ENCODE peak calls at places on chromosome X, in four cellular contexts. D, Z, U and T are unnamed samples. For H3K9me3, the result is how much of the 10 kb centered on the place peaks cover.

GRCh38 chrX:70592091-70592490 is 147.5 kb downstream of the DLG3 start:
- DNase-seq in Z (no peak), D (peak), U (peak), T (peak)

GRCh38 chrX:153973127-153974002 is 811 bp downstream of the TMEM187 start:
- DNase-seq in D (no peak), Z (peak), U (no peak), T (peak)

GRCh38 chrX:100424012-100424411 is 13.9 kb upstream of the PCDH19 start:
- DNase-seq in U (no peak), D (no peak), Z (no peak), T (no peak)

GRCh38 chrX:15475021-15475420 is 18.1 kb downstream of the PIR start:
- DNase-seq in Z (no peak), U (peak), D (no peak), T (no peak)

GRCh38 chrX:20067709-20068315 is 48.9 kb downstream of the MAP7D2 start:
- DNase-seq in U (peak), Z (peak), D (peak), T (peak)

GRCh38 chrX:136209016-136209738 is 42.0 kb downstream of the MAP7D3 start:
- DNase-seq in U (peak), D (peak), Z (peak), T (peak)

GRCh38 chrX:151703487-151703886 is 8.2 kb downstream of the PRRG3 start:
- DNase-seq in D (peak), U (peak), Z (no peak), T (peak)

GRCh38 chrX:149704664-149705063 is 7.2 kb upstream of the MAGEA11 start:
- DNase-seq in D (no peak), U (no peak), Z (no peak), T (no peak)

GRCh38 chrX:153966841-153967535 is 4.6 kb downstream of the HCFC1 start:
- DNase-seq in D (no peak), Z (no peak), U (peak), T (no peak)

GRCh38 chrX:42459735-42460134 is 318.2 kb downstream of the PPP1R2C start:
- DNase-seq in D (no peak), U (no peak), Z (no peak), T (no peak)

GRCh38 chrX:24395775-24396174 is 35.3 kb downstream of the SUPT20HL1 start:
- DNase-seq in U (peak), Z (peak), D (peak), T (peak)

GRCh38 chrX:71606536-71607216 is 11.6 kb downstream of the CXCR3 start:
- DNase-seq in Z (no peak), D (no peak), U (no peak), T (no peak)

GRCh38 chrX:10433296-10433965 is 187.0 kb downstream of the MID1 start:
- DNase-seq in D (no peak), Z (no peak), U (no peak), T (peak)

GRCh38 chrX:53440631-53441517 is 6.7 kb upstream of the HSD17B10 start:
- DNase-seq in U (peak), D (peak), Z (peak), T (peak)

GRCh38 chrX:106249706-106250379 is 81.7 kb downstream of the PWWP3B start:
- DNase-seq in D (no peak), U (peak), Z (no peak), T (no peak)

GRCh38 chrX:12970691-12971202 is 4.2 kb upstream of the TMSB4X start:
- DNase-seq in U (peak), D (no peak), Z (peak), T (peak)

GRCh38 chrX:119802546-119802945 is 11.1 kb upstream of the RPL39 start:
- DNase-seq in Z (no peak), D (no peak), U (no peak), T (no peak)

GRCh38 chrX:136214551-136214950 is 36.6 kb downstream of the MAP7D3 start:
- DNase-seq in Z (no peak), U (peak), D (peak), T (peak)

GRCh38 chrX:23389196-23389792 is 54.6 kb downstream of the PTCHD1 start:
- DNase-seq in U (no peak), D (no peak), Z (no peak), T (peak)

GRCh38 chrX:30893206-30893605 is 4.2 kb upstream of the TAB3 start:
- DNase-seq in D (peak), U (peak), Z (no peak), T (no peak)

GRCh38 chrX:123993326-123993725 is 31.8 kb downstream of the STAG2 start:
- DNase-seq in Z (no peak), D (no peak), U (peak), T (peak)

GRCh38 chrX:37921758-37922157 is 74.4 kb upstream of the DYNLT3 start:
- DNase-seq in Z (no peak), U (peak), D (no peak), T (no peak)

GRCh38 chrX:1466971-1467561 is 14.4 kb upstream of the ASMTL start:
- DNase-seq in U (no peak), Z (peak), D (no peak), T (no peak)

GRCh38 chrX:124239911-124240310 is 92.5 kb upstream of the TEX13D start:
- DNase-seq in D (no peak), Z (no peak), U (no peak), T (no peak)

GRCh38 chrX:80285131-80285773 is 135.0 kb upstream of the TENT5D start:
- DNase-seq in Z (peak), U (no peak), D (no peak), T (peak)

GRCh38 chrX:336227-336626 is 17.6 kb upstream of the GTPBP6 start:
- DNase-seq in Z (no peak), D (no peak), U (no peak), T (no peak)
- H3K4me3 ChIP-seq in Z (no peak), D (no peak), U (no peak), T (no peak)

DNA sequence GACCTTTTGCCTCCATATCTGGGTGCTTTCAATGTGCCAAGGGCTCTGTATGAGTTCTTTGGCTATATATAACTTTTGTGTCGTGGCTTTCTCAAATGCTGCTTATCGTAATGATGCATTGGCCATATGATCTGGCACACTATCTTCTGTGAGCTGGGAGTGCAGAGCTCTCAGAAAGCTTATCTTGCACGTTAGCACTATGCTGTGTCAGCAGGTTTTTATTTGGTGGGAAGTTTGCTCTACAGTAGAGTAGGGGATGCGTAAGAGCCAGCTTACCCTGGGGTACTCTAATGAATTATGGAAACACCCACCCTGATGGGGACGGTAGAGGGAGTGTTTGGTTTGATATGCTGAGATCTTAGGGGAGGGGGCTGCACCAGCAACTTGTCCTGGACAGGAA is 119.6 kb downstream of the FAAH2 start:
- DNase-seq in Z (no peak), D (no peak), U (no peak), T (no peak)
- H3K9me3 ChIP-seq in Z (under half), D (under half), U (under half), T (under half)

GRCh38 chrX:34654939-34655338 is 2.1 kb downstream of the TMEM47 start:
- DNase-seq in U (peak), Z (no peak), D (no peak), T (no peak)

GRCh38 chrX:34655496-34656258 is 1.4 kb downstream of the TMEM47 start:
- DNase-seq in Z (no peak), U (peak), D (no peak), T (peak)

GRCh38 chrX:34656467-34656841 is 631 bp downstream of the TMEM47 start:
- DNase-seq in U (no peak), Z (no peak), D (no peak), T (peak)

GRCh38 chrX:34658316-34658715 is 1.2 kb upstream of the TMEM47 start:
- DNase-seq in Z (no peak), D (no peak), U (peak), T (no peak)

DNA sequence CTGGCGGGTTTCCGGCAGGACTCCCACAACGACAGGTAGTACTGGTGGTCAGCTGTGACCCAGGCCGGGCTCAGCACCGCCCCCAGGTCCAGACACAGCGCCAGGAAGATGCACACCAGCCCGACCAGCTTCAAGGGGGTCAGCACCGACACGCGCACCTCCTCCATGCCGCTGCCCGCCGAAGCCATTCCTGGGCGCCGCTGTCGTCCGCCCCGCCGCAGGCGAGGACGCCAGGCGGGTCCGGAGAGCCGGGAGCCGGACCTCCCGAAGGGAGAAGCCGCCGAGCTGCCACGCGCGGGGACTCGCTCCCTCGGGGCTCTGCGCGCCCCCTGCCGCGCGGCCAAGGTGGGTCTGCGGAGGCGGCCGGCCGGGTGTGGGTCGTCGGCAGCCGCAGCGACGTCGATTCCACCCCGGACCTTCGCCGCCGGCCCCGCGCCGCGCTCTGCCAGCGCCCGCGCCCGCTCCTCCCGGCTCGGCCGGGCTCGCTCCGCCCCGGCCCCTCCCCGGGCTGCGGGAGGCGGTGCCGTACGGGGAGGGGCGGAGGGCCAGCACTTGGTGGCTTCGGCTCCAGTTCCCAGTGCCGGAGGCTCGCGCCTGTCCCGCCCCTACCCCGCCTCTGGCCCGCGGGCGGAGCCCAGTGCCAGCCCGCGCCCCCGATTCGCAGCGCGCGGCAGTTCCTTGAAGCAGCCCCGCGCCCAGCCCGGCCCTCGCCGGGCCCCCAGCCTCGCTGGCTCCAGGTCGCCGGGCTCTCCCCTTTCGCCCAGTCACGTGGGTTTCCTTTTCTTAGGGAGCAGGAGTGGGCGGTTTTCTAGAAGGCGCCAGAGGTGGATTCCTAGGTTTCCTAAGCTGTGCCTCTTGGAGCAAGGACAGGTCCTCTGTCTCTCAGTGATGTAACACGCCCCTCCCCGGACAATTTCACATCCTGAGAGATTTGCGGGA is at the start of gene TMEM47:
- DNase-seq in U (peak), D (peak), Z (peak), T (peak)
- H3K4me3 ChIP-seq in U (peak), D (peak), Z (peak), T (peak)

GRCh38 chrX:118565853-118566252 is 70.2 kb downstream of the DOCK11 start:
- DNase-seq in Z (no peak), U (no peak), D (no peak), T (no peak)

GRCh38 chrX:118571829-118572228 is 76.2 kb downstream of the DOCK11 start:
- DNase-seq in U (no peak), D (no peak), Z (no peak), T (no peak)

GRCh38 chrX:118566359-118566758 is 70.7 kb downstream of the DOCK11 start:
- DNase-seq in U (peak), D (no peak), Z (no peak), T (no peak)

GRCh38 chrX:118570209-118570608 is 74.6 kb downstream of the DOCK11 start:
- DNase-seq in D (no peak), U (no peak), Z (no peak), T (no peak)

GRCh38 chrX:118569676-118570075 is 74.1 kb downstream of the DOCK11 start:
- DNase-seq in D (no peak), Z (no peak), U (peak), T (no peak)
- H3K9me3 ChIP-seq in D (under half), Z (under half), U (under half), T (under half)

DNA sequence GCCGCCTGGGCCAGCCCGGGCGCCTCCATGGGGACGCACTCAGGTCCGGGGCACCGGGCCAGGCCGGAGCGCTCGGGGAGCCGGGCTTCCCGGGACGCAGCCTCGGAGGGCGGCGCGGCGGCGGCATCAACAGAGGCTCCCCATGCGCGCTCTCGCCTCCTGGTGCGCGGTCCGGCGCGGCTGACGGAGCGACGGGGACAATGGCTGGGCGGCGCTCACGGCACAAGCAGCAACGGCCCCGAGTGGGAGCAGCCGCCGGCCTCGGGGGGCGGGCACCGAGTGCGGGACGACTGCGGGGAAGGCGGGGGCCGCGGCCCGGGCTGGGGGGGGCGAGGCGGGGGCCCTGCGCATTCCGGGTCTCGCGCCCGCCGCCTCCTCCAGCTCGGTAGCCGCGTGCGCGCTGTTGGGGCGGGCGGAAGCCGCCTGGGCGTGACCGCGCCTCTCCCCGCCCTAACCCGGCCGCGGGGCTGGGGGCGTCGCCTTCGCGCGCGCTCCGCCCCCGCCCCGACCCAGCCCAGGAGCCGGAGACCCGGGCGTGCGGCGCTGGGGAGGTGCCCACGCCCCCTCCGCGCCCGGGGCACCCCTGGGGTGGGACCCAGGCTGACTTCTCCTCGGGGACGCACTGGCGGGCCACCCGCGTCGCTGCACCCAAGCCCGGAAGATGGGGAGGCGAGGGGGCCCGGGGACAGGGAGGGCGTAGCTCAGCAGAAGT is at the start of gene PRKX:
- DNase-seq in Z (peak), D (peak), U (peak), T (peak)
- H3K4me3 ChIP-seq in Z (peak), D (peak), U (peak), T (peak)

GRCh38 chrX:144717682-144718081 is 529.6 kb upstream of the SPANXN1 start:
- DNase-seq in D (no peak), Z (no peak), U (no peak), T (no peak)

DNA sequence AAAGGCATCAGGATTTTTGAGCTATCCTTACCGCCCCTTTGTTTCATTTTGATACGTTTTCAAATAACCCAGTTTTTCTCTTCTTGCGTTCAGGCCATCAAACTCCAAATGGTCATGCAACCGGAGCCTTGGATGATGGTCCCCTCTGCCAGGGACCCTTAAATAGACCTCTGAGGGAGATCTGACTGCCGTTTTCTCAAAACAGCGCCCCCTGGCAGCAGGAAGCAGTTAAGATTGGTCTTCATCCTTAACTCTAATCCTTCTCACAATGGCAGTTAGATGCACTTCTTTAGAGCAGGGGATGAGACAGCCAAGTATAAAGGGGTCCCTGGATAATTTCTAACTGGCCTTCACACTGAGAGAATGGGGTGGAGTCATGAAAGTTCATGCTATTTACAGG is 525.0 kb upstream of the SPANXN1 start:
- DNase-seq in D (no peak), Z (no peak), U (no peak), T (no peak)
- H3K9me3 ChIP-seq in D (under half), Z (under half), U (under half), T (under half)